ENCODE peak calls at places on chromosomes 6 and 20, in nine cellular contexts. One of them, this sample, is unnamed.

GRCh38 chr6:163008626-163009025 is 280.9 kb downstream of the PACRG start:
- DNase-seq in CD8-positive, alpha-beta T cell: no peak
- DNase-seq in hepatocyte: no peak
- DNase-seq in tibial artery: no peak
- DNase-seq in Peyer's patch: no peak
- DNase-seq in lung: no peak
- DNase-seq in heart left ventricle: no peak
- DNase-seq in cardiac muscle cell: no peak
- DNase-seq in body of pancreas: no peak
- DNase-seq in this sample: no peak

GRCh38 chr6:143581835-143582480 is 70.4 kb upstream of the FUCA2 start:
- DNase-seq in CD8-positive, alpha-beta T cell: no peak
- DNase-seq in hepatocyte: peak
- DNase-seq in tibial artery: no peak
- DNase-seq in Peyer's patch: no peak
- DNase-seq in lung: no peak
- DNase-seq in heart left ventricle: no peak
- DNase-seq in cardiac muscle cell: peak
- DNase-seq in body of pancreas: no peak
- DNase-seq in this sample: no peak

GRCh38 chr20:37464173-37464572 is 56.9 kb upstream of the NNAT start:
- DNase-seq in CD8-positive, alpha-beta T cell: no peak
- DNase-seq in hepatocyte: no peak
- DNase-seq in tibial artery: no peak
- DNase-seq in Peyer's patch: no peak
- DNase-seq in lung: no peak
- DNase-seq in heart left ventricle: no peak
- DNase-seq in cardiac muscle cell: no peak
- DNase-seq in body of pancreas: no peak
- DNase-seq in this sample: no peak

GRCh38 chr20:13831476-13831875 is 46.6 kb downstream of the NDUFAF5 start:
- DNase-seq in CD8-positive, alpha-beta T cell: no peak
- DNase-seq in hepatocyte: no peak
- DNase-seq in tibial artery: no peak
- DNase-seq in Peyer's patch: no peak
- DNase-seq in lung: no peak
- DNase-seq in heart left ventricle: no peak
- DNase-seq in cardiac muscle cell: no peak
- DNase-seq in body of pancreas: no peak
- DNase-seq in this sample: no peak

GRCh38 chr20:49287555-49288249 is 9.8 kb upstream of the ZNFX1 start:
- DNase-seq in CD8-positive, alpha-beta T cell: no peak
- DNase-seq in hepatocyte: no peak
- DNase-seq in tibial artery: no peak
- DNase-seq in Peyer's patch: no peak
- DNase-seq in lung: no peak
- DNase-seq in heart left ventricle: no peak
- DNase-seq in cardiac muscle cell: peak
- DNase-seq in body of pancreas: no peak
- DNase-seq in this sample: no peak

GRCh38 chr6:17352302-17352701 is 41.1 kb upstream of the CAP2 start:
- DNase-seq in CD8-positive, alpha-beta T cell: no peak
- DNase-seq in hepatocyte: no peak
- DNase-seq in tibial artery: no peak
- DNase-seq in Peyer's patch: no peak
- DNase-seq in lung: no peak
- DNase-seq in heart left ventricle: no peak
- DNase-seq in cardiac muscle cell: no peak
- DNase-seq in body of pancreas: no peak
- DNase-seq in this sample: no peak

GRCh38 chr6:21186479-21187055 is 407.0 kb upstream of the SOX4 start:
- DNase-seq in CD8-positive, alpha-beta T cell: no peak
- DNase-seq in hepatocyte: no peak
- DNase-seq in tibial artery: no peak
- DNase-seq in Peyer's patch: no peak
- DNase-seq in lung: no peak
- DNase-seq in heart left ventricle: no peak
- DNase-seq in cardiac muscle cell: no peak
- DNase-seq in body of pancreas: no peak
- DNase-seq in this sample: no peak

GRCh38 chr20:48457261-48458002 is 370.4 kb downstream of the PREX1 start:
- DNase-seq in CD8-positive, alpha-beta T cell: no peak
- DNase-seq in hepatocyte: no peak
- DNase-seq in tibial artery: no peak
- DNase-seq in Peyer's patch: no peak
- DNase-seq in lung: no peak
- DNase-seq in heart left ventricle: no peak
- DNase-seq in cardiac muscle cell: no peak
- DNase-seq in body of pancreas: no peak
- DNase-seq in this sample: no peak

GRCh38 chr6:159125977-159126376 is 43.2 kb upstream of the FNDC1 start:
- DNase-seq in CD8-positive, alpha-beta T cell: no peak
- DNase-seq in hepatocyte: no peak
- DNase-seq in tibial artery: no peak
- DNase-seq in Peyer's patch: no peak
- DNase-seq in lung: no peak
- DNase-seq in heart left ventricle: peak
- DNase-seq in cardiac muscle cell: peak
- DNase-seq in body of pancreas: no peak
- DNase-seq in this sample: no peak

GRCh38 chr6:159125014-159125609 is 44.1 kb upstream of the FNDC1 start:
- DNase-seq in CD8-positive, alpha-beta T cell: no peak
- DNase-seq in hepatocyte: no peak
- DNase-seq in tibial artery: no peak
- DNase-seq in Peyer's patch: no peak
- DNase-seq in lung: no peak
- DNase-seq in heart left ventricle: no peak
- DNase-seq in cardiac muscle cell: no peak
- DNase-seq in body of pancreas: no peak
- DNase-seq in this sample: no peak

GRCh38 chr6:159128978-159129377 is 40.2 kb upstream of the FNDC1 start:
- DNase-seq in CD8-positive, alpha-beta T cell: no peak
- DNase-seq in hepatocyte: no peak
- DNase-seq in tibial artery: no peak
- DNase-seq in Peyer's patch: no peak
- DNase-seq in lung: no peak
- DNase-seq in heart left ventricle: no peak
- DNase-seq in cardiac muscle cell: no peak
- DNase-seq in body of pancreas: no peak
- DNase-seq in this sample: no peak

GRCh38 chr6:159127701-159128100 is 41.5 kb upstream of the FNDC1 start:
- DNase-seq in CD8-positive, alpha-beta T cell: no peak
- DNase-seq in hepatocyte: no peak
- DNase-seq in tibial artery: no peak
- DNase-seq in Peyer's patch: no peak
- DNase-seq in lung: no peak
- DNase-seq in heart left ventricle: no peak
- DNase-seq in cardiac muscle cell: no peak
- DNase-seq in body of pancreas: no peak
- DNase-seq in this sample: no peak

DNA sequence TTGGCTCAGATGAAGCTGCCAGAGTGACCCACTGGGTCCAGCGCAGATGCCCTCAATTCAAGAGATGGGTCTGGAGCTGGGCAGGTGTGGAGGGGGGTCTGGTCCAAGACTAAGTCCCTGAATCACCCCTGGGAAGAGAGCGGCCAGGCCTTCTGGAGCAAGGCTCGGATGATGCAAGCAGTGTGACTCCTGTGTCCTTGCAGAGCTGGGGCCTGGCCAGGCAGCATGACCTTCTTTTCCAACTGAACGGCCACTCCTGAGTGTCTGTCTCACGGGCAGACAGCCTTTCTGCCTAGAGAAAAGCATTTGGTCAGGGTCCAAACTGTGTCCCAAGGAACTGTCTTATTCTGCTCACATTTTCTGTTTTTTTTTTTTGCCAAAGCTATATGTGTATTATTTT is 42.6 kb upstream of the FNDC1 start:
- DNase-seq in CD8-positive, alpha-beta T cell: no peak
- DNase-seq in hepatocyte: no peak
- DNase-seq in tibial artery: no peak
- DNase-seq in Peyer's patch: no peak
- DNase-seq in lung: no peak
- DNase-seq in heart left ventricle: peak
- DNase-seq in cardiac muscle cell: no peak
- DNase-seq in body of pancreas: no peak
- DNase-seq in this sample: no peak
- H3K27ac ChIP-seq in CD8-positive, alpha-beta T cell: no peak
- H3K27ac ChIP-seq in hepatocyte: no peak
- H3K27ac ChIP-seq in tibial artery: no peak
- H3K27ac ChIP-seq in Peyer's patch: peak
- H3K27ac ChIP-seq in lung: no peak
- H3K27ac ChIP-seq in heart left ventricle: peak
- H3K27ac ChIP-seq in cardiac muscle cell: peak
- H3K27ac ChIP-seq in body of pancreas: no peak
- H3K27ac ChIP-seq in this sample: no peak

GRCh38 chr20:63520939-63521601 is 505 bp downstream of the PPDPF start:
- DNase-seq in CD8-positive, alpha-beta T cell: peak
- DNase-seq in hepatocyte: peak
- DNase-seq in tibial artery: peak
- DNase-seq in Peyer's patch: peak
- DNase-seq in lung: peak
- DNase-seq in heart left ventricle: peak
- DNase-seq in cardiac muscle cell: peak
- DNase-seq in body of pancreas: peak
- DNase-seq in this sample: no peak

GRCh38 chr20:63518351-63518861 is 2.2 kb upstream of the PPDPF start:
- DNase-seq in CD8-positive, alpha-beta T cell: no peak
- DNase-seq in hepatocyte: no peak
- DNase-seq in tibial artery: no peak
- DNase-seq in Peyer's patch: peak
- DNase-seq in lung: no peak
- DNase-seq in heart left ventricle: peak
- DNase-seq in cardiac muscle cell: no peak
- DNase-seq in body of pancreas: no peak
- DNase-seq in this sample: no peak

GRCh38 chr20:63520594-63520938 is at the start of gene PPDPF:
- DNase-seq in CD8-positive, alpha-beta T cell: peak
- DNase-seq in hepatocyte: peak
- DNase-seq in tibial artery: peak
- DNase-seq in Peyer's patch: peak
- DNase-seq in lung: peak
- DNase-seq in heart left ventricle: peak
- DNase-seq in cardiac muscle cell: peak
- DNase-seq in body of pancreas: peak
- DNase-seq in this sample: no peak

GRCh38 chr20:63518946-63519764 is 1.4 kb upstream of the PPDPF start:
- DNase-seq in CD8-positive, alpha-beta T cell: no peak
- DNase-seq in hepatocyte: no peak
- DNase-seq in tibial artery: no peak
- DNase-seq in Peyer's patch: peak
- DNase-seq in lung: no peak
- DNase-seq in heart left ventricle: peak
- DNase-seq in cardiac muscle cell: no peak
- DNase-seq in body of pancreas: no peak
- DNase-seq in this sample: no peak

DNA sequence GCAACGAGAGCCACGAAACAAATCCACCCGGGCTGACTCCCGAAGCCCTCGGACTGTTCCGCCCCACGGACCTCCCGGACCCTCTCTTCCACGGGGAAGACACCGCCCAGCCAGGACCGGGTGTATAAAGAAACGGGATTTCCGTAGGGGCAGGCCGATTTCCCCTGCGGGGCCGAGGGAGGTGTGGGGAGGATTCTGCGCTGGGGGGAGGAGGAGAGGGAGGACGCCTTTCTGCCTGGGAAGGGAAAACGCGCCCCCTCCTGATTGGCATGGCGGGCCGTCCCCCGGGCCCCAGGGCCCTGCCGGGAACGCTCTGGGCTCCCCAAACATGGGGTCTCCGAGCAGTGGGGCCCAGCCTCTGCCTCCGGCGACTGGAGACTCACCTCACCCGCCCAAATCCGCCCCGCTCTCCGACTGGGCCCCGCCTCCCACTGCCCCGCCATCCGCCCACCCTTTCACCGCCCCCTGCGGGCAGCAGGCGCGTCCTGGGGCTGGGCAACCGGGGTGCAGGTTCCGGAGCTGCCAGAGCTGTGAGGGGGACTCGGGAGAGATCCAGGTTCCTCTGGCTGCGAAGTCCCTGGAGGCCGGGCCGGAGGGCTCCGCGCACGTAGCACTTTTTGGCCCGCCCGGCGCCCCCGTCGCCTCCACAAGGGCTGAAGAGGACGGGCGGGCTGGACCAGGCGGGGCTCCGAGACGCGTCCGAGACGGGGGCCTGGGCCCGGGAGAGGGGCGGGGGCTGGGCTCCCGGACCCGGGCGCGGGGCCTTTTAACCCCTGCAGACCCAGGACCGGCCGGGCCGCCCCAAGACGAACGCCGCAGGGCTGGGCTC is 586 bp upstream of the PPDPF start:
- DNase-seq in CD8-positive, alpha-beta T cell: peak
- DNase-seq in hepatocyte: peak
- DNase-seq in tibial artery: peak
- DNase-seq in Peyer's patch: no peak
- DNase-seq in lung: peak
- DNase-seq in heart left ventricle: peak
- DNase-seq in cardiac muscle cell: no peak
- DNase-seq in body of pancreas: peak
- DNase-seq in this sample: no peak
- H3K27ac ChIP-seq in CD8-positive, alpha-beta T cell: peak
- H3K27ac ChIP-seq in hepatocyte: peak
- H3K27ac ChIP-seq in tibial artery: peak
- H3K27ac ChIP-seq in Peyer's patch: peak
- H3K27ac ChIP-seq in lung: peak
- H3K27ac ChIP-seq in heart left ventricle: peak
- H3K27ac ChIP-seq in cardiac muscle cell: peak
- H3K27ac ChIP-seq in body of pancreas: peak
- H3K27ac ChIP-seq in this sample: peak

GRCh38 chr20:63232235-63233060 is 3.3 kb upstream of the BIRC7 start:
- DNase-seq in CD8-positive, alpha-beta T cell: no peak
- DNase-seq in hepatocyte: peak
- DNase-seq in tibial artery: no peak
- DNase-seq in Peyer's patch: no peak
- DNase-seq in lung: no peak
- DNase-seq in heart left ventricle: no peak
- DNase-seq in cardiac muscle cell: peak
- DNase-seq in body of pancreas: no peak
- DNase-seq in this sample: no peak
- H3K27ac ChIP-seq in CD8-positive, alpha-beta T cell: no peak
- H3K27ac ChIP-seq in hepatocyte: peak
- H3K27ac ChIP-seq in tibial artery: no peak
- H3K27ac ChIP-seq in Peyer's patch: no peak
- H3K27ac ChIP-seq in lung: no peak
- H3K27ac ChIP-seq in heart left ventricle: no peak
- H3K27ac ChIP-seq in cardiac muscle cell: no peak
- H3K27ac ChIP-seq in body of pancreas: no peak
- H3K27ac ChIP-seq in this sample: no peak

GRCh38 chr6:128000363-128000762 is 99.5 kb upstream of the THEMIS start:
- DNase-seq in CD8-positive, alpha-beta T cell: no peak
- DNase-seq in hepatocyte: no peak
- DNase-seq in tibial artery: no peak
- DNase-seq in Peyer's patch: no peak
- DNase-seq in lung: no peak
- DNase-seq in heart left ventricle: no peak
- DNase-seq in cardiac muscle cell: no peak
- DNase-seq in body of pancreas: no peak
- DNase-seq in this sample: no peak

GRCh38 chr6:127992144-127992543 is 91.3 kb upstream of the THEMIS start:
- DNase-seq in CD8-positive, alpha-beta T cell: no peak
- DNase-seq in hepatocyte: no peak
- DNase-seq in tibial artery: no peak
- DNase-seq in Peyer's patch: no peak
- DNase-seq in lung: no peak
- DNase-seq in heart left ventricle: no peak
- DNase-seq in cardiac muscle cell: no peak
- DNase-seq in body of pancreas: no peak
- DNase-seq in this sample: no peak

GRCh38 chr6:127999032-127999431 is 98.2 kb upstream of the THEMIS start:
- DNase-seq in CD8-positive, alpha-beta T cell: no peak
- DNase-seq in hepatocyte: no peak
- DNase-seq in tibial artery: no peak
- DNase-seq in Peyer's patch: no peak
- DNase-seq in lung: no peak
- DNase-seq in heart left ventricle: no peak
- DNase-seq in cardiac muscle cell: no peak
- DNase-seq in body of pancreas: no peak
- DNase-seq in this sample: no peak

GRCh38 chr6:127997472-127998164 is 96.8 kb upstream of the THEMIS start:
- DNase-seq in CD8-positive, alpha-beta T cell: no peak
- DNase-seq in hepatocyte: no peak
- DNase-seq in tibial artery: no peak
- DNase-seq in Peyer's patch: no peak
- DNase-seq in lung: no peak
- DNase-seq in heart left ventricle: no peak
- DNase-seq in cardiac muscle cell: no peak
- DNase-seq in body of pancreas: no peak
- DNase-seq in this sample: no peak
- H3K27ac ChIP-seq in CD8-positive, alpha-beta T cell: peak
- H3K27ac ChIP-seq in hepatocyte: no peak
- H3K27ac ChIP-seq in tibial artery: peak
- H3K27ac ChIP-seq in Peyer's patch: no peak
- H3K27ac ChIP-seq in lung: no peak
- H3K27ac ChIP-seq in heart left ventricle: no peak
- H3K27ac ChIP-seq in cardiac muscle cell: no peak
- H3K27ac ChIP-seq in body of pancreas: no peak
- H3K27ac ChIP-seq in this sample: no peak